ENCODE peak calls at places on chromosomes 2 and 18, in five cellular contexts. Z is colonic mucosa, I is A549, B is GM23338, J is foreskin fibroblast. N is an unnamed sample.

GRCh38 chr2:192026064-192026715 is 168.5 kb downstream of the TMEFF2 start:
- DNase-seq in Z (no peak), I (no peak), B (peak; percentile 32), J (no peak), N (no peak)

GRCh38 chr2:218027426-218028188 is 24.8 kb upstream of the TNS1 start:
- DNase-seq in I (no peak), Z (no peak), J (no peak), B (no peak), N (no peak)

GRCh38 chr2:31337860-31338259 is 76.7 kb downstream of the XDH start:
- DNase-seq in Z (no peak), I (no peak), J (peak; percentile 86), B (no peak), N (peak; percentile 39)

GRCh38 chr2:3470166-3470651 is 49.1 kb downstream of the ADI1 start:
- DNase-seq in I (no peak), Z (no peak), J (peak; percentile 82), B (no peak), N (no peak)

GRCh38 chr2:151260492-151261239 is 997 bp downstream of the RBM43 start:
- DNase-seq in Z (no peak), I (no peak), J (no peak), B (peak; percentile 11), N (no peak)

GRCh38 chr2:176682278-176682677 is 413.0 kb downstream of the MTX2 start:
- DNase-seq in B (no peak), Z (no peak), I (no peak), J (no peak), N (no peak)

GRCh38 chr2:237445611-237446332 is 31.8 kb upstream of the COL6A3 start:
- DNase-seq in J (no peak), I (no peak), Z (no peak), B (no peak), N (no peak)

GRCh38 chr2:215684448-215685217 is 248.8 kb upstream of the FN1 start:
- DNase-seq in Z (no peak), J (peak; percentile 88), I (no peak), B (no peak), N (no peak)

GRCh38 chr18:63148449-63149199 is 170.9 kb downstream of the BCL2 start:
- DNase-seq in J (peak; percentile 26), Z (no peak), B (no peak), I (no peak), N (peak; percentile 30)

GRCh38 chr18:56330381-56331115 is 307.8 kb downstream of the TXNL1 start:
- DNase-seq in B (no peak), I (no peak), Z (no peak), J (no peak), N (no peak)

GRCh38 chr2:167689444-167689843 is 558.0 kb downstream of the STK39 start:
- DNase-seq in I (no peak), B (peak; percentile 88), J (no peak), Z (no peak), N (no peak)

GRCh38 chr2:196172976-196173375 is 1.6 kb upstream of the STK17B start:
- DNase-seq in B (no peak), J (no peak), Z (no peak), I (no peak), N (no peak)

GRCh38 chr2:56337342-56337741 is 153.6 kb downstream of the CCDC85A start:
- DNase-seq in J (no peak), I (no peak), Z (no peak), B (no peak), N (no peak)

GRCh38 chr2:65729246-65729645 is 296.8 kb upstream of the SPRED2 start:
- DNase-seq in I (no peak), Z (no peak), J (no peak), B (no peak), N (no peak)

GRCh38 chr2:229350117-229350805 is 79.2 kb upstream of the PID1 start:
- DNase-seq in J (no peak), B (no peak), Z (no peak), I (no peak), N (no peak)

GRCh38 chr18:45588284-45588683 is 27.0 kb upstream of the SLC14A2 start:
- DNase-seq in J (peak; percentile 60), I (no peak), Z (no peak), B (no peak), N (no peak)

GRCh38 chr2:2291500-2292260 is 39.4 kb downstream of the MYT1L start:
- DNase-seq in B (peak; percentile 83), J (no peak), I (peak; percentile 9), Z (no peak), N (no peak)

GRCh38 chr2:85577386-85578242 is at the start of gene VAMP8:
- DNase-seq in B (peak; percentile 95), Z (peak; percentile 93), I (no peak), J (no peak), N (no peak)

GRCh38 chr18:5103693-5104092 is 93.4 kb downstream of the AKAIN1 start:
- DNase-seq in J (no peak), I (no peak), Z (no peak), B (no peak), N (no peak)

GRCh38 chr2:196294510-196294909 is 123.1 kb upstream of the STK17B start:
- DNase-seq in J (no peak), Z (no peak), B (no peak), I (no peak), N (no peak)

GRCh38 chr18:40534748-40535147 is 1420.3 kb upstream of the PIK3C3 start:
- DNase-seq in I (no peak), J (no peak), B (no peak), Z (no peak), N (no peak)

GRCh38 chr2:221095381-221095780 is 476.7 kb downstream of the EPHA4 start:
- DNase-seq in J (no peak), Z (no peak), I (no peak), B (no peak), N (no peak)

GRCh38 chr2:96163768-96164429 is 18.7 kb upstream of the DUSP2 start:
- DNase-seq in B (no peak), Z (no peak), I (no peak), J (no peak), N (no peak)

DNA sequence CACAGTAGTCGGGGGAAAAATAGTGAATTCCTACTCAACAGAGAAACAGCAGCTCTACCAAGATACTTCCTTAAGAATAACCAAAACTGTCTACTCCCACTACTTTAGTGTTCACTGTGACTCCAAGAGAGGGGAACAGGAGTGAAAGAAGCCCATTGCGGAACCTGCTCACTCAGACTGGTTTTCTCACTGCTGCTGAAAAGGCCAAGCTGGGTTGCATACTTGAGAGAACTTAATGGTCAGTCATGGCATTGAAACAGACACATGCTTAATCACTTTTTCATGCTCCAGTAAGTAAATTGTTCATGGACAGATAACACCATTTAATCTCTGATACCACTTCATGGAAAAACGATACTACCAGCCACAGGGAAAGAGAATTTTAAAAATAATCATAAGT is 35.7 kb upstream of the SLC8A1 start:
- DNase-seq in I (no peak), Z (no peak), B (no peak), J (no peak), N (peak; percentile 52)
- TF ChIP-seq CTCF in I (no peak), Z (no peak), B (no peak), J (no peak), N (no peak)

GRCh38 chr2:46967990-46968647 is 52.5 kb upstream of the MCFD2 start:
- DNase-seq in B (no peak), Z (peak; percentile 84), I (peak; percentile 91), J (peak; percentile 86), N (peak; percentile 94)
- H3K4me3 ChIP-seq in B (no peak overlapping the region), Z (no peak overlapping the region), I (peak overlapping the region; percentile 38), J (peak overlapping the region; percentile 37), N (no peak overlapping the region)

GRCh38 chr2:231360401-231360800 is 35.1 kb upstream of the B3GNT7 start:
- DNase-seq in I (no peak), B (peak; percentile 68), Z (no peak), J (no peak), N (no peak)

GRCh38 chr2:231359948-231360347 is 35.6 kb upstream of the B3GNT7 start:
- DNase-seq in B (no peak), I (no peak), Z (no peak), J (no peak), N (no peak)

GRCh38 chr2:231360881-231361294 is 34.6 kb upstream of the B3GNT7 start:
- DNase-seq in I (no peak), Z (no peak), B (no peak), J (no peak), N (no peak)

GRCh38 chr2:231362785-231363184 is 32.7 kb upstream of the B3GNT7 start:
- DNase-seq in I (no peak), J (no peak), B (no peak), Z (no peak), N (no peak)

GRCh38 chr2:231361701-231362588 is 33.6 kb upstream of the B3GNT7 start:
- DNase-seq in J (no peak), I (no peak), B (no peak), Z (no peak), N (no peak)
- TF ChIP-seq CTCF in J (no peak), I (no peak), B (no peak), Z (no peak), N (no peak)

GRCh38 chr18:58258707-58259342 is 214.8 kb downstream of the NEDD4L start:
- DNase-seq in J (no peak), B (no peak), Z (no peak), I (no peak), N (no peak)
- H3K4me3 ChIP-seq in J (no peak overlapping the region), B (no peak overlapping the region), Z (no peak overlapping the region), I (no peak overlapping the region), N (no peak overlapping the region)

GRCh38 chr18:55199291-55199963 is 240.2 kb upstream of the CCDC68 start:
- DNase-seq in J (no peak), B (no peak), I (no peak), Z (no peak), N (no peak)
- TF ChIP-seq CTCF in J (no peak), B (no peak), I (no peak), Z (no peak), N (no peak)

DNA sequence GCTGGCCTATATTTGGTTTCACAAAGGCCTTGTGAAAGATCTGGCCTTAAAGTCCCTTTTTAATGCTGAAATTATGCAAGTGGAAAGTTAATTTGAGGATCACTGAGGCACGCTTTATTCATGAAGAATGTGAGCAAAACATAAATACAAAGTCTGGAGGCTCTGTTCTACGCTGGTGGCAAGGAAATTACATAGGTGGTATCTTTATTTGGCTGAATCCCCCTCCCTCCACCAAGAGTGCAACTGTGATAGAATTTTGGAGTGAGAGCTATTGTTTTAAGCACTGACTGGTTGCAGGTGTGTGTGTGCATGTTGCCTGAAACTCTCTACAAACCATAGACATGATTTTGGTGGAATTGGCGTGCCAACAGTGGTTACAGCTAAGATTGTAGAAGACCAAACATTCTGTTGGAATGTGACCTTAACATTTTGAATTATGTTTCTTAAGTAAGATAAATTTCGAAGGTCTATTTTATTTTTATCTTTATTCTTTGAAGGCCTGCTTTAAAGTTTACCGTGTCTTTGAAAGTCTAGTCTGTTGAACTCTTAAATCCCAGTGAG is 114.3 kb downstream of the SPTBN1 start:
- DNase-seq in I (no peak), Z (no peak), B (no peak), J (no peak), N (no peak)
- H3K4me3 ChIP-seq in I (peak overlapping the region; percentile 6), Z (no peak overlapping the region), B (peak overlapping the region; percentile 34), J (no peak overlapping the region), N (no peak overlapping the region)

DNA sequence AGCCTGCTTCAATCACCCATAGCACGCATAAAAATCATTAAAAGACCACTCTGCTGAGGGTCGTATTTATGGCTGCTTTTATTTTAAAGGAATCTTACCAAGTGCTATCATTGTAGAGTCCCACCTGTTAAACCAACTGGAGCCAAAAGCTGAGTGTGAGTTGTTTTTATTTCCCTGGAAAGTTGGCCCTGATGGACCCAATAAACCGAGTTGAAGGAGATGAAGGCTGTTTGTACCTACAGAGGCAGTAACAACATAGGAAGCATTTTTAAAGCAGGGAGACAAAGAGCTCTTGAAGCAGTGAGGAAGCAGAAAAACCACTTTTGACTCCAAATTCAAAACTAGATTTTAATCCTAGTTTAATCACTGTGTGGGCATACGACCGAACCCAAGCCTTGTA is 6.4 kb downstream of the MBOAT2 start:
- DNase-seq in B (no peak), I (no peak), Z (peak; percentile 61), J (no peak), N (no peak)
- TF ChIP-seq CTCF in B (no peak), I (no peak), Z (no peak), J (no peak), N (no peak)

N was measured in retinal pigment epithelial cell.